ENCODE peak calls at places on chromosome 14, in seven cellular contexts. T is fibroblast of lung, C is HCT116, G is GM23248, J is mammary epithelial cell, O is GM12878, F is neuronal stem cell. K is an unnamed sample.

GRCh38 chr14:39174560-39175444 is at the start of gene PNN:
- DNase-seq in J (peak; percentile 100), G (peak; percentile 100), O (peak; percentile 99), F (peak; percentile 98), T (peak; percentile 100), C (peak; percentile 99), K (peak; percentile 96)

GRCh38 chr14:103705524-103706284 is 9.5 kb downstream of the XRCC3 start:
- DNase-seq in C (no peak), O (no peak), G (no peak), T (no peak), F (no peak), J (no peak), K (no peak)

GRCh38 chr14:64761441-64762043 is 57.3 kb downstream of the PLEKHG3 start:
- DNase-seq in G (peak; percentile 43), O (no peak), J (no peak), T (no peak), F (no peak), C (no peak), K (no peak)

GRCh38 chr14:49966971-49967630 is 74.2 kb downstream of the ARF6 start:
- DNase-seq in T (no peak), G (no peak), J (peak; percentile 60), O (no peak), F (no peak), C (no peak), K (no peak)

GRCh38 chr14:105168496-105168978 is at the start of gene JAG2:
- DNase-seq in C (no peak), O (no peak), T (peak; percentile 32), J (peak; percentile 68), G (peak; percentile 33), F (peak; percentile 27), K (no peak)

GRCh38 chr14:88983755-88984154 is 159.3 kb downstream of the TTC8 start:
- DNase-seq in C (no peak), F (no peak), T (peak; percentile 97), G (peak; percentile 97), J (peak; percentile 92), O (no peak), K (no peak)

GRCh38 chr14:104924421-104925213 is at the start of gene PLD4:
- DNase-seq in C (no peak), T (no peak), O (no peak), J (no peak), G (no peak), F (no peak), K (no peak)

GRCh38 chr14:90446405-90446804 is 49.6 kb downstream of the CALM1 start:
- DNase-seq in C (no peak), O (no peak), G (no peak), T (no peak), J (no peak), F (no peak), K (no peak)

GRCh38 chr14:91509083-91509877 is 830 bp downstream of the PPP4R3A start:
- DNase-seq in G (peak; percentile 51), C (no peak), T (no peak), O (no peak), J (peak; percentile 32), F (no peak), K (no peak)

GRCh38 chr14:81289516-81289915 is 68.8 kb upstream of the GTF2A1 start:
- DNase-seq in J (no peak), F (no peak), G (no peak), T (no peak), O (no peak), C (no peak), K (no peak)

GRCh38 chr14:102544034-102544744 is 34.6 kb upstream of the ANKRD9 start:
- DNase-seq in C (no peak), J (no peak), F (no peak), G (peak; percentile 16), T (no peak), O (no peak), K (peak; percentile 71)

GRCh38 chr14:66038214-66038977 is 447.8 kb upstream of the CCDC196 start:
- DNase-seq in O (no peak), J (peak; percentile 73), F (no peak), G (peak; percentile 91), T (peak; percentile 14), C (no peak), K (peak; percentile 6)

GRCh38 chr14:32809255-32809654 is 129.4 kb upstream of the NPAS3 start:
- DNase-seq in O (no peak), J (no peak), C (no peak), G (no peak), F (no peak), T (no peak), K (no peak)

GRCh38 chr14:101040538-101041442 is 137.3 kb upstream of the RTL1 start:
- DNase-seq in F (no peak), G (no peak), T (no peak), C (no peak), O (no peak), J (peak; percentile 0), K (no peak)

GRCh38 chr14:89779707-89780106 is 174.8 kb downstream of the EFCAB11 start:
- DNase-seq in T (no peak), C (no peak), F (no peak), G (peak; percentile 15), J (no peak), O (no peak), K (no peak)

GRCh38 chr14:52783211-52783610 is 8.2 kb downstream of the GNPNAT1 start:
- DNase-seq in T (no peak), O (no peak), G (peak; percentile 38), J (no peak), C (no peak), F (no peak), K (no peak)

GRCh38 chr14:105167303-105168092 is 1.1 kb downstream of the JAG2 start:
- DNase-seq in C (no peak), O (no peak), J (peak; percentile 76), T (no peak), G (peak; percentile 37), F (no peak), K (no peak)

GRCh38 chr14:35807131-35807961 is 1.7 kb downstream of the RALGAPA1 start:
- DNase-seq in J (no peak), C (no peak), O (no peak), G (peak; percentile 4), T (no peak), F (no peak), K (no peak)

GRCh38 chr14:61145258-61145902 is 135.8 kb downstream of the TMEM30B start:
- DNase-seq in T (peak; percentile 96), J (peak; percentile 82), C (no peak), F (no peak), G (peak; percentile 94), O (no peak), K (no peak)

DNA sequence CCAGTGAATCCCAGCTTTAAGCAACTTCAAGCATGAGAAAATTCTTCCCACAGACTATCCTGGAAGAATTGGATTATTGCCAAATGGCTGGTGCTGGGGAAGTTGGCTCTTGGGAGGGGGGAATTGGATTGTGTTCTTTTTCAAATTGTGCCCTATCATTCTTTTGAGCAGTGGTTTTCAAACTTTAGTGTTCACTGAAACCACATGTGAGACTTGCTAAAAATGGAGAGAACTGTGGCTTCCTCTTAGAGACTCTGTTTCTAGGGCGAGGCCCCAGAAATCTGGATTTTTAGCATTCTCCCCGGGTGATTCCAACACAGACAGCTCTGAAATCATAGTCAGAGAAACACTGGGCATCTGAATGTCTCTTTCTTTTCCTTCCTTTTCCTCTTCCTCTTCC is 14.3 kb upstream of the OTUB2 start:
- DNase-seq in C (no peak), F (no peak), O (no peak), G (peak; percentile 59), J (peak; percentile 21), T (peak; percentile 45), K (no peak)
- H3K4me2 ChIP-seq in C (peak overlapping the region; percentile 21), F (no peak overlapping the region), O (peak overlapping the region; percentile 39), G (peak overlapping the region; percentile 23), J (peak overlapping the region; percentile 5), T (no peak overlapping the region), K (no peak overlapping the region)

DNA sequence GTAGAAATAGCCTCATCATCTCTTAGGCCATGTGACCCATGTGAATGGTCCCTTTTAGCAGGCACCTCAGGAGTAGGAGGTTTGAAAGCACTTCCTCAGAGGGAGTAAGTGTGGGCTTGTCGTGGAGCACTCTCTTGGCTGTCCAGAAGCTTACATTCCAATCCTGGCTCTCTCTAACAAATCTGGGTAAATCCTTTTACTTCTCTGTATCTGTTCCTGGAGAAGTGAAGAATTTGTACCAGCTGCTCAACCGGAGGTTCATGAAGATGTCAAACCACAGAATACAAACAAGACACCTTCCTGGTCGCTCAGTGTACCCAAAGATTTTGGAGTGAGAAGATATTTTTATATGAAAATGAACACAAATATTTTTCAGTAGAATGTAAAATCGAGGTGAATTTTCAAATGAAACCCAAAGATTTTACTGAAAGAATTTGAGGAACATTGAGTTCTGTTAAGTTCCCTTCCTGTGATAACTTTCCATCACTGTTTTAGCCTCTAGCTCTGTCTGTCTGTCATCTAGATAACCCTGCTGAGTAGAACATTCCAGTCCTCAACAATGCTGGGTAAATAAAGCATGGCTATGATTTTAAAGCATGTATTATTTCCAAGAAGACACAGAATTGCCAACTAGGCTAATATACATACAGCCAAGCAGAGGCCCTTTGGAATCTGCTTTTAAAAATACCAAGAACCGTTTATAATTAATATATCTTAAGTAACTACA is 263.9 kb upstream of the RGS6 start:
- DNase-seq in F (no peak), G (no peak), C (no peak), O (no peak), T (peak; percentile 74), J (no peak), K (no peak)
- H3K27ac ChIP-seq in F (no peak overlapping the region), G (no peak overlapping the region), C (no peak overlapping the region), O (no peak overlapping the region), T (no peak overlapping the region), J (no peak overlapping the region), K (no peak overlapping the region)

GRCh38 chr14:76910371-76910890 is 84.2 kb downstream of the LRRC74A start:
- DNase-seq in G (no peak), T (no peak), C (no peak), O (no peak), J (no peak), F (no peak), K (no peak)

GRCh38 chr14:76908834-76909233 is 82.6 kb downstream of the LRRC74A start:
- DNase-seq in J (no peak), C (no peak), F (no peak), T (no peak), G (no peak), O (peak; percentile 45), K (no peak)

GRCh38 chr14:76917158-76917596 is 91.0 kb downstream of the LRRC74A start:
- DNase-seq in G (peak; percentile 85), F (peak; percentile 51), T (peak; percentile 80), J (peak; percentile 60), C (peak; percentile 81), O (no peak), K (peak; percentile 69)

GRCh38 chr14:76909266-76909665 is 83.1 kb downstream of the LRRC74A start:
- DNase-seq in C (no peak), T (peak; percentile 50), F (no peak), J (no peak), O (no peak), G (no peak), K (no peak)

DNA sequence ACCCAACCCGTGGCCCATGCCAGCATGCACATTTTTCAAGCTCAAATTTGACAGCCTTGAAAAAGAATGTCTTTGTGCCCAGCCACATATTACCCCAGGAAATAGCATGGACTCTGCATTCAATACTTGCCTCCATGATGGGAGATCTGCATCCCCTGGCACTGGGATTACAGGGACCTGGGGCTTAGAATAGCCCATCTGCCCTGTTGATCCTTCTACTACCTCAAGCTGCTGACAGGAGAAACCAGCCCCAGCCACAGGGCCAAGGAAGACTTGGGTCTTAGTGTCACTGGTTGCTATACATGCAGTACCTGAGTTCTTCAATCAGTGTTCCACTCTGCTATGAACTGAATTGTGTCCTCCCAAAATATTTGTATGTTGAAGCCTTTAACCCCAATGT is 85.3 kb downstream of the LRRC74A start:
- DNase-seq in C (no peak), T (no peak), J (no peak), O (no peak), G (no peak), F (no peak), K (no peak)
- H3K4me2 ChIP-seq in C (no peak overlapping the region), T (no peak overlapping the region), J (no peak overlapping the region), O (no peak overlapping the region), G (no peak overlapping the region), F (no peak overlapping the region), K (no peak overlapping the region)

GRCh38 chr14:56273949-56274348 is 155.7 kb downstream of the PELI2 start:
- DNase-seq in J (no peak), F (no peak), C (no peak), O (no peak), T (no peak), G (peak; percentile 11), K (no peak)
- H3K27ac ChIP-seq in J (no peak overlapping the region), F (no peak overlapping the region), C (no peak overlapping the region), O (no peak overlapping the region), T (no peak overlapping the region), G (peak overlapping the region; percentile 70), K (no peak overlapping the region)